ENCODE peak calls at places on chromosomes 2 and 18, in ten cellular contexts. V is endothelial cell of umbilical vein, Q is fibroblast of lung, F is K562, H is mammary epithelial cell, L is MM.1S, N is GM23248, Y is GM12878, S is neural progenitor cell, O is GM23338. A is an unnamed sample.

GRCh38 chr18:77339623-77340022 is 90.0 kb downstream of the GALR1 start:
- DNase-seq in L (no peak), Y (no peak), H (no peak), F (no peak), S (no peak), N (no peak), Q (no peak), V (no peak), O (no peak), A (no peak)

GRCh38 chr18:26696318-26696717 is 148.0 kb upstream of the KCTD1 start:
- DNase-seq in S (no peak), Q (no peak), F (no peak), Y (no peak), H (no peak), O (no peak), L (no peak), N (no peak), V (no peak), A (no peak)

GRCh38 chr2:240881913-240882312 is 13.3 kb downstream of the AGXT start:
- DNase-seq in H (no peak), N (no peak), F (no peak), Y (no peak), S (no peak), L (no peak), V (no peak), Q (no peak), O (no peak), A (no peak)

GRCh38 chr2:2232167-2232566 is 98.9 kb downstream of the MYT1L start:
- DNase-seq in S (no peak), Q (no peak), V (no peak), L (no peak), Y (no peak), H (no peak), O (no peak), F (no peak), N (no peak), A (no peak)

GRCh38 chr2:40155728-40156127 is 296.2 kb downstream of the SLC8A1 start:
- DNase-seq in Y (no peak), S (no peak), N (no peak), O (no peak), F (no peak), L (no peak), Q (no peak), H (no peak), V (no peak), A (no peak)

GRCh38 chr18:902179-902718 is 2.4 kb upstream of the ADCYAP1 start:
- DNase-seq in O (peak; percentile 52), V (peak; percentile 33), H (no peak), Y (no peak), L (no peak), S (peak; percentile 40), N (peak; percentile 31), F (no peak), Q (no peak), A (no peak)

GRCh38 chr2:127857494-127857818 is 499 bp downstream of the POLR2D start:
- DNase-seq in Y (no peak), L (peak; percentile 41), Q (peak; percentile 4), V (no peak), N (no peak), S (peak; percentile 21), H (peak; percentile 20), O (peak; percentile 57), F (no peak), A (no peak)

GRCh38 chr2:222993920-222994650 is 57.9 kb upstream of the KCNE4 start:
- DNase-seq in N (peak; percentile 97), Q (peak; percentile 98), S (no peak), L (no peak), Y (no peak), O (no peak), V (peak; percentile 86), F (no peak), H (no peak), A (peak; percentile 66)

GRCh38 chr2:88738271-88738670 is 46.8 kb downstream of the RPIA start:
- DNase-seq in Q (peak; percentile 13), L (no peak), H (no peak), N (peak; percentile 39), V (peak; percentile 88), S (no peak), O (no peak), Y (no peak), F (no peak), A (no peak)

GRCh38 chr2:240613781-240614180 is 11.5 kb upstream of the GPR35 start:
- DNase-seq in Q (no peak), L (no peak), O (no peak), H (no peak), Y (no peak), S (no peak), V (no peak), N (no peak), F (no peak), A (no peak)

GRCh38 chr2:116510117-116510671 is 1304.3 kb upstream of the DDX18 start:
- DNase-seq in F (no peak), Y (no peak), V (no peak), O (peak; percentile 73), S (peak; percentile 59), H (no peak), Q (no peak), L (peak; percentile 63), N (peak; percentile 11), A (peak; percentile 1)

GRCh38 chr2:69911985-69912563 is 2.8 kb upstream of the MXD1 start:
- DNase-seq in Y (no peak), F (no peak), O (peak; percentile 77), S (peak; percentile 73), L (peak; percentile 79), N (peak; percentile 79), H (peak; percentile 40), V (peak; percentile 62), Q (peak; percentile 76), A (peak; percentile 37)

GRCh38 chr2:69915050-69915945 is at the start of gene MXD1:
- DNase-seq in Q (no peak), V (no peak), L (no peak), O (peak; percentile 58), H (peak; percentile 16), S (peak; percentile 57), F (peak; percentile 47), N (peak; percentile 50), Y (no peak), A (no peak)

GRCh38 chr2:69916151-69916550 is 1.2 kb downstream of the MXD1 start:
- DNase-seq in Y (no peak), H (no peak), Q (no peak), S (no peak), L (no peak), O (no peak), F (no peak), N (no peak), V (peak; percentile 35), A (no peak)

GRCh38 chr2:69917854-69918253 is 2.9 kb downstream of the MXD1 start:
- DNase-seq in Y (no peak), S (no peak), F (no peak), N (peak; percentile 93), L (no peak), O (no peak), V (peak; percentile 93), H (peak; percentile 82), Q (peak; percentile 88), A (no peak)

DNA sequence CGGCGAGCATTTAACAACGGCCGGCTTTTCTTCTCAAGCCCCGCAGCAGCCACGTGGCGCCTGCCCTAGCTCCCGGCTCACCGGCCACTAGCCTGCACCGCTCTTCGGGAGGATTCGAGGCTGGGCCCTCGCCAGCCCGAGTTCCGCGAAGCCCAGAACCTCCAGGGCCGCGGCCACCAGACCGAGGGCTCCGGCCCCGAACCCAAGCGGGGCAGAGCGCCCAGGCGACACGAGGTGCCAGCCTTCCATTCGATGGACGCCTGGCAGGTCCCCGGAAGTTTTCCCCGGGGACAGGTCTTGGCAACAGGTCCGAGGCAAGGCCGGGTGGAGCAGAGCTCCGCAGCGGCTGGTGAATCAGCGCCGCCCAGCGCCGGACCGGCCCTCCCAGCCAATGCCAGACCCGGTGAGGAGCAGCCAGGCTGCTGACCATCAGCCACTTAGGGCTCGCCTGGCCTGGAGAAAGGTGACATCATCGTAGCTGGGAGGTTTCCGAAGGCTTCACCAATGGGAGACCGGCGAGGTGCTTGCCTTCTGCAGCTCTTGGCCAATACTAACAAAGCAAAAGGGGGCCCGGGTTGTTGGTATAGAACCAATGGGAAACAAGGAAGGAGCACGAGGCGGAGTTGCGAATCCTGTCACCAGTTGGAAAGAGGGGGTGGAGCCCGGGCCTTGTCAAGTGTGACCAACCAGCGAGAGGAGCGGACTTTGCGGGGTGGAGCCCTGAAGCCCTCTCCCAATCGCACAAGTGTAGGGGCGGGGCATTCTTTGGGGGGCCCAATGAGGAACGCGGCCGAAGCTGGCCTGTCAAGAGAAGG is 467 bp upstream of the MXD1 start:
- DNase-seq in S (peak; percentile 100), O (peak; percentile 100), Y (peak; percentile 100), V (peak; percentile 100), F (peak; percentile 96), N (peak; percentile 100), L (peak; percentile 100), Q (peak; percentile 100), H (peak; percentile 100), A (peak; percentile 98)
- TF ChIP-seq EZH2 in S (no peak), O (no peak), Y (no peak), V (peak; percentile 72), F (no peak), N (no peak), L (no peak), Q (no peak), H (no peak), A (no peak)

GRCh38 chr2:192254444-192254843 is 59.7 kb upstream of the TMEFF2 start:
- DNase-seq in Y (no peak), O (no peak), H (no peak), Q (no peak), V (no peak), F (no peak), N (no peak), S (no peak), L (no peak), A (no peak)
- H3K27ac ChIP-seq in Y (no peak overlapping the region), O (no peak overlapping the region), H (no peak overlapping the region), Q (no peak overlapping the region), V (no peak overlapping the region), F (no peak overlapping the region), N (no peak overlapping the region), S (no peak overlapping the region), L (no peak overlapping the region), A (peak overlapping the region; percentile 63)

DNA sequence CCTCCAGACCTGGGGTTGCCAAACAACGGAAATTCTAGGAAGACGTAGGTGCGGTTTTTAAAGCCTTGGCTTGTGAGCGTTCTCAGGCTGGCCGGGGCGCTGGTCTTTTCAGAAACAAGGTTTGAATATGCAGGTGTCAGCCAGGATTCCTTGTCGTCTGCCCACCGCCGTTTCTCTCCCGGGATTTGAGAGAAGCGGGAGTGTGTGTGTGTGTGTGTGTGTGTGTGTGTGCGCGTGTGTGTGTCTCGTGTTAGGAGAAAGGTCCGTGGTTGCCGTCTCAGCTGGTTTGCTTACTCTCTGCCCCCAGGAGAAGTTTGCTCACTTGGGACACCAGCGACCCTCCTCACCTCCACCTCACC is 1.0 kb upstream of the ONECUT2 start:
- DNase-seq in S (peak; percentile 56), N (no peak), F (no peak), V (no peak), Y (no peak), L (no peak), H (no peak), O (peak; percentile 67), Q (no peak), A (no peak)
- TF ChIP-seq EZH2 in S (peak; percentile 95), N (peak; percentile 62), F (no peak), V (peak; percentile 91), Y (no peak), L (no peak), H (peak; percentile 71), O (peak; percentile 57), Q (peak; percentile 68), A (no peak)

DNA sequence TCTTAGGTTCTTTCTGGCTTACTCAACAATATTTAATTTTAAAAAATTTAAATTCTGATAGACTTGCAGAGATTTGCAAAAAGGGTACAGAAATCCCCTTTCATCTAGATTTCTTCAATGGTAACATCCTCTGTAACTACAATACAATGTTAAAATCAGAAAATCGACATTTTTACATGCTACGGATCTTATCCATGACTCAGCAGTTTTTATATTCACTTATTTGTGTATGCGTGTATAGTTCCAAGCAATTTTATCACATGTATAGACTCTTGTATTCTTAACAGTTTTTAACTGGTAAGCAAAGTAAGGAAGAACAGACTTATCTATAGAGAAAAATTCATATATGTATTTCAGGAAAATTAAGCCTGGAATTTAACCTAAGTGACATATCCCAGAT is 256.1 kb upstream of the MEX3C start:
- DNase-seq in L (no peak), N (no peak), H (no peak), O (no peak), Y (no peak), S (no peak), Q (no peak), V (no peak), F (no peak), A (no peak)
- H3K27ac ChIP-seq in L (no peak overlapping the region), N (no peak overlapping the region), H (no peak overlapping the region), O (no peak overlapping the region), Y (no peak overlapping the region), S (no peak overlapping the region), Q (no peak overlapping the region), V (no peak overlapping the region), F (no peak overlapping the region), A (no peak overlapping the region)

A was measured in SK-N-MC.